ENCODE peak calls at places on chromosomes 6 and 20, in six cellular contexts. One of them, this sample, is unnamed.

GRCh38 chr6:122202576-122203137 is 196.8 kb upstream of the HSF2 start:
- DNase-seq in body of pancreas: no peak
- DNase-seq in HepG2: peak; percentile 2
- DNase-seq in heart left ventricle: no peak
- DNase-seq in A549: no peak
- DNase-seq in IMR-90: no peak
- DNase-seq in this sample: no peak

GRCh38 chr20:48959902-48960550 is 38.5 kb downstream of the ARFGEF2 start:
- DNase-seq in body of pancreas: no peak
- DNase-seq in A549: no peak
- DNase-seq in IMR-90: peak; percentile 55
- DNase-seq in heart left ventricle: no peak
- DNase-seq in HepG2: no peak
- DNase-seq in this sample: no peak

GRCh38 chr6:107698146-107698545 is 126.0 kb downstream of the SCML4 start:
- DNase-seq in heart left ventricle: no peak
- DNase-seq in A549: no peak
- DNase-seq in body of pancreas: no peak
- DNase-seq in IMR-90: peak; percentile 86
- DNase-seq in HepG2: no peak
- DNase-seq in this sample: no peak

GRCh38 chr20:62755817-62756724 is 40.2 kb upstream of the MRGBP start:
- DNase-seq in HepG2: no peak
- DNase-seq in IMR-90: no peak
- DNase-seq in heart left ventricle: peak; percentile 41
- DNase-seq in body of pancreas: no peak
- DNase-seq in A549: no peak
- DNase-seq in this sample: no peak

GRCh38 chr20:52340036-52340634 is 148.6 kb upstream of the ZFP64 start:
- DNase-seq in A549: peak; percentile 3
- DNase-seq in body of pancreas: no peak
- DNase-seq in HepG2: peak; percentile 54
- DNase-seq in heart left ventricle: no peak
- DNase-seq in IMR-90: no peak
- DNase-seq in this sample: no peak

GRCh38 chr6:25312703-25313102 is 33.5 kb downstream of the CARMIL1 start:
- DNase-seq in HepG2: no peak
- DNase-seq in body of pancreas: no peak
- DNase-seq in heart left ventricle: no peak
- DNase-seq in IMR-90: peak; percentile 59
- DNase-seq in A549: no peak
- DNase-seq in this sample: no peak

GRCh38 chr6:39901670-39902069 is 32.6 kb downstream of the MOCS1 start:
- DNase-seq in IMR-90: no peak
- DNase-seq in body of pancreas: no peak
- DNase-seq in heart left ventricle: no peak
- DNase-seq in HepG2: no peak
- DNase-seq in A549: no peak
- DNase-seq in this sample: no peak

GRCh38 chr6:80531676-80532619 is 425.5 kb downstream of the BCKDHB start:
- DNase-seq in A549: no peak
- DNase-seq in heart left ventricle: no peak
- DNase-seq in HepG2: no peak
- DNase-seq in body of pancreas: no peak
- DNase-seq in IMR-90: peak; percentile 31
- DNase-seq in this sample: no peak

GRCh38 chr6:55438217-55438616 is 110.9 kb downstream of the GFRAL start:
- DNase-seq in body of pancreas: no peak
- DNase-seq in IMR-90: no peak
- DNase-seq in HepG2: no peak
- DNase-seq in A549: no peak
- DNase-seq in heart left ventricle: no peak
- DNase-seq in this sample: no peak

GRCh38 chr6:33997265-33997664 is 148.6 kb downstream of the GRM4 start:
- DNase-seq in heart left ventricle: no peak
- DNase-seq in HepG2: no peak
- DNase-seq in body of pancreas: no peak
- DNase-seq in A549: no peak
- DNase-seq in IMR-90: no peak
- DNase-seq in this sample: no peak

GRCh38 chr6:137259349-137259748 is 40.2 kb upstream of the IFNGR1 start:
- DNase-seq in HepG2: peak; percentile 24
- DNase-seq in IMR-90: peak; percentile 3
- DNase-seq in A549: no peak
- DNase-seq in heart left ventricle: no peak
- DNase-seq in body of pancreas: no peak
- DNase-seq in this sample: no peak

GRCh38 chr6:137260205-137260604 is 41.0 kb upstream of the IFNGR1 start:
- DNase-seq in IMR-90: no peak
- DNase-seq in body of pancreas: no peak
- DNase-seq in A549: no peak
- DNase-seq in HepG2: no peak
- DNase-seq in heart left ventricle: no peak
- DNase-seq in this sample: no peak

GRCh38 chr6:137261393-137262154 is 42.4 kb upstream of the IFNGR1 start:
- DNase-seq in heart left ventricle: no peak
- DNase-seq in A549: no peak
- DNase-seq in HepG2: peak; percentile 82
- DNase-seq in body of pancreas: no peak
- DNase-seq in IMR-90: peak; percentile 54
- DNase-seq in this sample: no peak

GRCh38 chr6:137258170-137258569 is 39.0 kb upstream of the IFNGR1 start:
- DNase-seq in A549: no peak
- DNase-seq in heart left ventricle: no peak
- DNase-seq in body of pancreas: no peak
- DNase-seq in HepG2: no peak
- DNase-seq in IMR-90: no peak
- DNase-seq in this sample: no peak

DNA sequence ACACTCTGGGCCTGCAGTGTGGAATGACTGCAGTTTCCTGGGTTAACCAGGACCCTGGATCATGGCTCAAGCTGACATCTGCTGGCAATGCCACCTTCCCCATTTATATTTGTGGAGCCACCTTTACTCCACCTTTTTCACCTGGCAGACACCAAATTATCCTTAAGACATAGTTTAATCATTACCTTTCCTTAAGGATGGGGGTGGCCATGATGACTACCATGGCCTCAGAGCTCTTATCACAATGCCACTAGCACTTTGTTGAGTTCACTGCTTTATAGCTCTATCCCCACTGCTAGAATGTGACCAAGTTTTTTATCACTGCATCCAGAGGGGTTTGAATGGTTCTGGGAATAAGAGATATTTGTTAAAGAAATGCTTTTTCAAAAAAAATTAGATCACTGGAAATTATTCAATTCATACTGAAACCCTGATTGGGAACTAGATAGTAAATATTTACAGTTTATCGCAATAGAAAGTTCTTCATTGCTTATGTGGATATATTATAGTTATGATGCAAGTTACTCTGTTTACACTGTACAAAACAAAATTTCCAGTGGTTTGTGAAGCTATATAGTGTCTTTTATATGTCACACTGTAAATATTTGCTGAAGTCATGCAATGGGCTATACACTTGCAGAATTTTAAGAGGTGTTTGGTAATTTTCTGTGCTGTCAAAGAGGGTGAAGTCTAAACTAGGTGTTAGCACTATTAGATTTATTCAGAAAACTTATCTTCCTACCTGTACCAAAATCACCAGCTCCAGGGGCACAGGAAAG is 37.4 kb upstream of the IFNGR1 start:
- DNase-seq in heart left ventricle: no peak
- DNase-seq in A549: no peak
- DNase-seq in IMR-90: no peak
- DNase-seq in HepG2: peak; percentile 55
- DNase-seq in body of pancreas: no peak
- DNase-seq in this sample: no peak
- H3K9me3 ChIP-seq in heart left ventricle: no peaks in the 10 kb centered on the region
- H3K9me3 ChIP-seq in A549: no peaks in the 10 kb centered on the region
- H3K9me3 ChIP-seq in IMR-90: no peaks in the 10 kb centered on the region
- H3K9me3 ChIP-seq in HepG2: peaks cover 30% of the 10 kb centered on the region
- H3K9me3 ChIP-seq in body of pancreas: no peaks in the 10 kb centered on the region
- H3K9me3 ChIP-seq in this sample: no peaks in the 10 kb centered on the region

GRCh38 chr6:168277274-168277669 is 42.3 kb downstream of the DACT2 start:
- DNase-seq in IMR-90: no peak
- DNase-seq in heart left ventricle: no peak
- DNase-seq in body of pancreas: peak; percentile 80
- DNase-seq in A549: no peak
- DNase-seq in HepG2: no peak
- DNase-seq in this sample: no peak
- H3K9me3 ChIP-seq in IMR-90: peaks cover 67% of the 10 kb centered on the region
- H3K9me3 ChIP-seq in heart left ventricle: no peaks in the 10 kb centered on the region
- H3K9me3 ChIP-seq in body of pancreas: no peaks in the 10 kb centered on the region
- H3K9me3 ChIP-seq in A549: no peaks in the 10 kb centered on the region
- H3K9me3 ChIP-seq in HepG2: no peaks in the 10 kb centered on the region
- H3K9me3 ChIP-seq in this sample: no peaks in the 10 kb centered on the region

GRCh38 chr6:66423047-66423446 is 716.0 kb upstream of the EYS start:
- DNase-seq in heart left ventricle: no peak
- DNase-seq in A549: no peak
- DNase-seq in body of pancreas: no peak
- DNase-seq in IMR-90: no peak
- DNase-seq in HepG2: no peak
- DNase-seq in this sample: no peak
- H3K9me3 ChIP-seq in heart left ventricle: peaks cover 6% of the 10 kb centered on the region
- H3K9me3 ChIP-seq in A549: no peaks in the 10 kb centered on the region
- H3K9me3 ChIP-seq in body of pancreas: no peaks in the 10 kb centered on the region
- H3K9me3 ChIP-seq in IMR-90: peaks cover 2% of the 10 kb centered on the region
- H3K9me3 ChIP-seq in HepG2: no peaks in the 10 kb centered on the region
- H3K9me3 ChIP-seq in this sample: no peaks in the 10 kb centered on the region

GRCh38 chr20:35286899-35287508 is 2.4 kb upstream of the EIF6 start:
- DNase-seq in A549: no peak
- DNase-seq in body of pancreas: no peak
- DNase-seq in IMR-90: no peak
- DNase-seq in HepG2: no peak
- DNase-seq in heart left ventricle: peak; percentile 53
- DNase-seq in this sample: no peak
- H3K9me3 ChIP-seq in A549: no peaks in the 10 kb centered on the region
- H3K9me3 ChIP-seq in body of pancreas: no peaks in the 10 kb centered on the region
- H3K9me3 ChIP-seq in IMR-90: no peaks in the 10 kb centered on the region
- H3K9me3 ChIP-seq in HepG2: no peaks in the 10 kb centered on the region
- H3K9me3 ChIP-seq in heart left ventricle: no peaks in the 10 kb centered on the region
- H3K9me3 ChIP-seq in this sample: no peaks in the 10 kb centered on the region

DNA sequence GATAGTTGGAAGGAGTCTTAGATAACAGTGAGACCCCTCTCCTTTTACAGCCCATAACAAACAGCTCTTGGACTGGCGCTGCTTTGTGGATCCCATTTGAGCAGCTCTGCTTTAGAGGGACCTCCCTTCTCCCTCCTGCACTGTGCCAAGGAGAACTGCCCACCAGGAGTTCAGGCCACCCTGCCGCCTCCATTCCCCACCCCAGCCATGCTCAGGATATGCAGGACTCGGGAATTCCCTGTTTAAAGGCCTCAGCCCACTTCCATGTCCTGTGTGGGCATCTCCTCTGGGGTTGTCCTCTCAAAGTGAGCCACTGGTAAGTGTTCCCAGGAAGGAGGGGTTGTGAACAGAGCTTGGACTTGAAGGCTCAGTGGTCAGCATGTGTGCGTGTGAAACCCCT is 312.6 kb upstream of the RNF24 start:
- DNase-seq in A549: no peak
- DNase-seq in body of pancreas: no peak
- DNase-seq in HepG2: no peak
- DNase-seq in heart left ventricle: no peak
- DNase-seq in IMR-90: no peak
- DNase-seq in this sample: no peak
- H3K9me3 ChIP-seq in A549: peaks cover 4% of the 10 kb centered on the region
- H3K9me3 ChIP-seq in body of pancreas: no peaks in the 10 kb centered on the region
- H3K9me3 ChIP-seq in HepG2: no peaks in the 10 kb centered on the region
- H3K9me3 ChIP-seq in heart left ventricle: no peaks in the 10 kb centered on the region
- H3K9me3 ChIP-seq in IMR-90: peaks cover 2% of the 10 kb centered on the region
- H3K9me3 ChIP-seq in this sample: peaks cover 3% of the 10 kb centered on the region

DNA sequence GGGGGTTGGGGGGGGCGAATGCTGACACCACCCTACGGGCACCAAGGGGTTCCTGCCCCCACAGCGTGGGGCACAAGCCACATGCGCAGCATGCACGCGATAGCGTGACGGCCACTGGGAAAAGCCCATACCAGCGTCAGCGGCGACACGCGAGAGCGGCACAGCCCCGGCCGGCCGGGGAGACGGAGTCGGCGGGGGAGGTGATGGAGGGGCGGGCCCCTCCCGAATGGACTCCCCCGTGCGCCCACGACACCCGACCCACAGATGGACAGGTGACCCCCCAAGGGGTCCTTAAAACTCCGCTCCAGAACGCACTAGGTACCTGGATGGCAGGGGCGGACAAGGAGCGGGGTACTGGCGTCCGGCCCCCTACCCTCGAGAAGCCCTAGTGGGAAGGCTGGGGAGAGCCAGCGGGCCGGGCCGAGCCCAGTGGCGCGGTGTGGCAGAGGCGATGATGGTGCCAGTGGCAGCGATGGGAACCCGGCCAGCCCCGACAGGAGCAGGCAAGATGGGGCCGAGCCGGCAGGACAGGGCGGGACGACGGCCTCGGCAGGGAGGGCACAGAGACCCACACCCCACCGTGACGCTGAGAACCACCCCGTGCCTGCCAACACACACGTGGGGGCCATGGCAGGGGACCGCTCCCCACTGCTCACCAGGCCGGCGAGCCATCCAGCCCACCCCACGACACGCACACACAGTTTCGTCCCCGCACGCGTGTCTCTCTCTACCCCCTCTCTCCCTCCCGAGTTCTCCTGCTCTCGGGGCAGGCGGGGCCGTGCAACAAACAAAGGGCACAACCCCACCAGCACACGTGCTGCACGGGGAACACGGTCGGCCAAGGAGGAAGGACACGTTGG is 1959.8 kb upstream of the DEFB115 start:
- DNase-seq in A549: no peak
- DNase-seq in IMR-90: no peak
- DNase-seq in heart left ventricle: peak; percentile 46
- DNase-seq in HepG2: no peak
- DNase-seq in body of pancreas: no peak
- DNase-seq in this sample: no peak
- H3K9me3 ChIP-seq in A549: peaks cover 4% of the 10 kb centered on the region
- H3K9me3 ChIP-seq in IMR-90: peaks cover 43% of the 10 kb centered on the region
- H3K9me3 ChIP-seq in heart left ventricle: no peaks in the 10 kb centered on the region
- H3K9me3 ChIP-seq in HepG2: peaks cover 67% of the 10 kb centered on the region
- H3K9me3 ChIP-seq in body of pancreas: no peaks in the 10 kb centered on the region
- H3K9me3 ChIP-seq in this sample: peaks cover 12% of the 10 kb centered on the region

DNA sequence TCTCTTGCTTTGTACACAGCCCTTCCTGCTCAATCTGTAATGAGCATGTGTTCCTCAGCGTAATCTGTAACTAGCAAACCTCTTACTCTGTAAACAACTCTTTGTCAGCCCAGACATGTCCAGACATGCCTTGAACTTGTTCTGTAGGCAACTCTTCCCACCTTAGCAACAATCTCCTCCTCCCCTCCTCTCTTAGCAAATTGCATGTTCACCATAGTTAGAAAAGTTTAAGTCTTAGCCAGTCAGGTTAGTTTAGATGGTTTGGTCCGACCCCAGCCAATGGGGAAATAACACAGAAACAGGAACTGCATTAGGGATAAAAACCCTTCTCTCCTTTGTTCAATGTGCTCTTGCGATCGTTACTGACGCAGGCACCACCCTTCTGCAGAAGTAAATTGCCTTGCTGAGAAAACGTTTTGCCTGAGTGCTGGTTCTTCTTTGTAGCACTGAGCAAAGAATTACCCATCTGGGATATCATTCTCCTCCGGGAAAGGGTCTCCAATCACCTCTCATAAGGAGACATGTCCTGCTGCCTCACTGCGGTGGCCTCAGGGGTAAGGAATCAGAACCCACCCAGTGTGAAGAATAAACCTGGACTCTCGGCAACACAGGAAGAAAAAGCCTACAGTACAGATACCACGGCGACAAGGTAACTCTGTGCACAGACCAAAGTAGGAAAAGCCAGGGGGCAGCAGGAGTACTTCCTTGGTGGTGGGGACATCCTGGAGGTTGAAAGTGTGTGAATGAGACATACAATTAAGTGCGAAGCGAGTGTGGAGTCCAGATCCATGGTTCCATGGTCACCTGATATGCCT is 26.2 kb downstream of the PLN start:
- DNase-seq in heart left ventricle: no peak
- DNase-seq in HepG2: no peak
- DNase-seq in IMR-90: peak; percentile 39
- DNase-seq in body of pancreas: no peak
- DNase-seq in A549: no peak
- DNase-seq in this sample: no peak
- H3K9me3 ChIP-seq in heart left ventricle: peaks cover 17% of the 10 kb centered on the region
- H3K9me3 ChIP-seq in HepG2: peaks cover 32% of the 10 kb centered on the region
- H3K9me3 ChIP-seq in IMR-90: peaks cover 16% of the 10 kb centered on the region
- H3K9me3 ChIP-seq in body of pancreas: no peaks in the 10 kb centered on the region
- H3K9me3 ChIP-seq in A549: peaks cover 18% of the 10 kb centered on the region
- H3K9me3 ChIP-seq in this sample: peaks cover 27% of the 10 kb centered on the region

This sample was measured in SJSA1.